ENCODE peak calls at places on chromosomes 16 and 17, in four cellular contexts. One of them, this sample, is unnamed.
A peak's percentile ranks its signal among the peaks of the same experiment; 100 is the strongest.

GRCh38 chr17:43332211-43332610 is 66.6 kb upstream of the ARL4D start:
- DNase-seq in ELF-1: peak; percentile 59
- DNase-seq in frontal cortex: no peak
- DNase-seq in ascending aorta: no peak
- DNase-seq in this sample: no peak

GRCh38 chr17:8079291-8080207 is 8.0 kb downstream of the ALOX12B start:
- DNase-seq in ascending aorta: peak; percentile 75
- DNase-seq in frontal cortex: peak; percentile 92
- DNase-seq in ELF-1: peak; percentile 93
- DNase-seq in this sample: peak; percentile 94

GRCh38 chr16:4661661-4662060 is 31.7 kb upstream of the NUDT16L1 start:
- DNase-seq in ascending aorta: no peak
- DNase-seq in ELF-1: no peak
- DNase-seq in frontal cortex: no peak
- DNase-seq in this sample: no peak

GRCh38 chr16:72256398-72257048 is 84.6 kb upstream of the PMFBP1 start:
- DNase-seq in frontal cortex: no peak
- DNase-seq in ascending aorta: no peak
- DNase-seq in ELF-1: no peak
- DNase-seq in this sample: no peak

GRCh38 chr16:67111951-67112444 is 2.3 kb downstream of the PHAF1 start:
- DNase-seq in ascending aorta: no peak
- DNase-seq in ELF-1: no peak
- DNase-seq in frontal cortex: no peak
- DNase-seq in this sample: no peak

GRCh38 chr17:67221062-67221998 is 23.7 kb downstream of the HELZ start:
- DNase-seq in ELF-1: peak; percentile 53
- DNase-seq in ascending aorta: no peak
- DNase-seq in frontal cortex: peak; percentile 42
- DNase-seq in this sample: peak; percentile 54

GRCh38 chr17:12743046-12743445 is 46.3 kb upstream of the ARHGAP44 start:
- DNase-seq in ascending aorta: no peak
- DNase-seq in frontal cortex: no peak
- DNase-seq in ELF-1: no peak
- DNase-seq in this sample: no peak

GRCh38 chr17:72422505-72423285 is 301.9 kb downstream of the SOX9 start:
- DNase-seq in ascending aorta: peak; percentile 73
- DNase-seq in ELF-1: peak; percentile 76
- DNase-seq in frontal cortex: no peak
- DNase-seq in this sample: no peak

GRCh38 chr17:29019475-29020181 is 13.8 kb upstream of the SEZ6 start:
- DNase-seq in ascending aorta: no peak
- DNase-seq in frontal cortex: no peak
- DNase-seq in ELF-1: no peak
- DNase-seq in this sample: peak; percentile 81

GRCh38 chr16:26511463-26511862 is 555.3 kb upstream of the C16orf82 start:
- DNase-seq in ascending aorta: no peak
- DNase-seq in ELF-1: peak; percentile 15
- DNase-seq in frontal cortex: no peak
- DNase-seq in this sample: no peak

GRCh38 chr17:27293359-27293897 is 486 bp upstream of the WSB1 start:
- DNase-seq in ascending aorta: no peak
- DNase-seq in frontal cortex: no peak
- DNase-seq in ELF-1: peak; percentile 56
- DNase-seq in this sample: no peak

GRCh38 chr17:17741346-17742023 is 60.2 kb downstream of the RAI1 start:
- DNase-seq in frontal cortex: peak; percentile 74
- DNase-seq in ascending aorta: no peak
- DNase-seq in ELF-1: peak; percentile 67
- DNase-seq in this sample: peak; percentile 67

GRCh38 chr16:12530291-12530690 is 273.4 kb downstream of the CPPED1 start:
- DNase-seq in frontal cortex: no peak
- DNase-seq in ascending aorta: no peak
- DNase-seq in ELF-1: no peak
- DNase-seq in this sample: no peak